ENCODE peak calls at places on chromosomes 16 and 17, in eight cellular contexts. Z, A, Y, W, V, I, C and X are unnamed samples.

GRCh38 chr17:76260220-76260619 is 4.9 kb upstream of the UBALD2 start:
- DNase-seq in Y (no peak), C (no peak), W (no peak), I (no peak), Z (no peak), V (no peak), A (no peak), X (no peak)

GRCh38 chr17:74354123-74354522 is 7.5 kb downstream of the BTBD17 start:
- DNase-seq in Y (peak; percentile 37), I (peak; percentile 92), C (no peak), A (peak; percentile 49), V (no peak), Z (no peak), W (peak; percentile 48), X (peak; percentile 29)

GRCh38 chr16:81204794-81205680 is 33.5 kb upstream of the BCO1 start:
- DNase-seq in Y (no peak), A (peak; percentile 39), I (peak; percentile 59), Z (no peak), C (no peak), W (peak; percentile 29), V (peak; percentile 83), X (peak; percentile 83)

GRCh38 chr17:70168044-70168978 is 1.0 kb upstream of the KCNJ2 start:
- DNase-seq in C (peak; percentile 65), A (no peak), V (peak; percentile 92), Y (no peak), Z (peak; percentile 69), W (peak; percentile 42), I (peak; percentile 79), X (peak; percentile 92)

GRCh38 chr16:85479972-85480726 is 133.0 kb upstream of the GSE1 start:
- DNase-seq in Y (no peak), Z (peak; percentile 28), W (peak; percentile 25), C (no peak), V (no peak), I (peak; percentile 62), A (peak; percentile 9), X (no peak)

GRCh38 chr17:3888343-3889171 is 4.3 kb downstream of the CAMKK1 start:
- DNase-seq in I (peak; percentile 68), W (peak; percentile 61), V (peak; percentile 90), A (no peak), C (peak; percentile 81), Y (no peak), Z (peak; percentile 87), X (peak; percentile 96)

GRCh38 chr16:68997564-68997963 is 107.9 kb upstream of the HAS3 start:
- DNase-seq in W (no peak), V (no peak), Y (no peak), I (no peak), Z (no peak), C (no peak), A (no peak), X (no peak)

GRCh38 chr17:957856-958421 is 21.6 kb downstream of the NXN start:
- DNase-seq in Y (no peak), Z (no peak), V (no peak), A (no peak), C (no peak), I (no peak), W (no peak), X (no peak)

GRCh38 chr16:81946206-81946605 is 65.1 kb downstream of the SDR42E1 start:
- DNase-seq in Y (no peak), Z (no peak), A (no peak), C (no peak), W (no peak), I (no peak), V (peak; percentile 7), X (peak; percentile 11)

GRCh38 chr17:53722407-53722806 is 100.3 kb upstream of the KIF2B start:
- DNase-seq in W (no peak), V (peak; percentile 57), A (no peak), I (no peak), Y (no peak), Z (no peak), C (no peak), X (peak; percentile 99)

GRCh38 chr17:19785854-19786253 is 37.8 kb upstream of the ALDH3A1 start:
- DNase-seq in I (no peak), A (no peak), Y (no peak), V (peak; percentile 16), Z (no peak), W (no peak), C (no peak), X (peak; percentile 40)

GRCh38 chr17:266701-267656 is 85.5 kb upstream of the DOC2B start:
- DNase-seq in C (no peak), V (peak; percentile 2), W (peak; percentile 42), I (peak; percentile 40), Y (no peak), A (no peak), Z (no peak), X (peak; percentile 48)

GRCh38 chr17:74234482-74234881 is 21.1 kb downstream of the TTYH2 start:
- DNase-seq in A (no peak), Z (no peak), V (no peak), I (no peak), C (no peak), W (no peak), Y (no peak), X (no peak)

GRCh38 chr16:75589301-75589700 is 23.1 kb downstream of the GABARAPL2 start:
- DNase-seq in Y (no peak), A (no peak), I (peak; percentile 26), W (no peak), Z (no peak), C (no peak), V (no peak), X (peak; percentile 23)